ENCODE peak calls at places on chromosomes 16 and 17, in six cellular contexts. T is BE2C; L is activated T-cell treated with anti-CD3 and anti-CD28 coated beads, Interleukin-2, amount 50 U/mL, for 72 hours; H is immature natural killer cell; R is NCI-H1105; Y is ELR. U is an unnamed sample.

GRCh38 chr16:27400751-27401620 is 988 bp upstream of the IL21R start:
- DNase-seq in T (no peak), L (no peak), H (no peak), R (no peak), Y (peak), U (peak)

GRCh38 chr17:76485569-76485968 is 15.7 kb downstream of the RHBDF2 start:
- DNase-seq in T (no peak), L (no peak), H (no peak), R (no peak), Y (peak), U (no peak)

GRCh38 chr17:57669671-57670529 is 75.2 kb downstream of the CCDC182 start:
- DNase-seq in T (no peak), L (no peak), H (no peak), R (no peak), Y (no peak), U (no peak)

GRCh38 chr16:79842197-79842596 is 241.7 kb upstream of the MAF start:
- DNase-seq in T (no peak), L (no peak), H (no peak), R (no peak), Y (no peak), U (no peak)

GRCh38 chr17:67959510-67959909 is 36.8 kb downstream of the C17orf58 start:
- DNase-seq in T (no peak), L (no peak), H (no peak), R (no peak), Y (no peak), U (no peak)

GRCh38 chr17:16027708-16028584 is 28.3 kb downstream of the TTC19 start:
- DNase-seq in T (no peak), L (peak), H (no peak), R (no peak), Y (peak), U (peak)

GRCh38 chr16:89550421-89550988 is 10.0 kb upstream of the RPL13 start:
- DNase-seq in T (no peak), L (no peak), H (no peak), R (no peak), Y (peak), U (no peak)

GRCh38 chr16:53864819-53865491 is 161.0 kb downstream of the FTO start:
- DNase-seq in T (no peak), L (no peak), H (no peak), R (peak), Y (peak), U (no peak)

GRCh38 chr16:16025214-16025968 is 76.0 kb downstream of the ABCC1 start:
- DNase-seq in T (no peak), L (peak), H (peak), R (no peak), Y (peak), U (peak)

GRCh38 chr17:79204261-79204660 is 129.6 kb downstream of the ENGASE start:
- DNase-seq in T (no peak), L (no peak), H (no peak), R (no peak), Y (no peak), U (no peak)

GRCh38 chr17:10177921-10178788 is 20.3 kb downstream of the GAS7 start:
- DNase-seq in T (no peak), L (no peak), H (no peak), R (no peak), Y (peak), U (peak)